ENCODE peak calls at places on chromosomes 12 and 14, in five cellular contexts. L, R, Y, X and V are unnamed samples.

GRCh38 chr12:6615802-6616201 is 8.6 kb upstream of the CHD4 start:
- DNase-seq in Y (no peak), L (no peak), X (no peak), R (no peak), V (no peak)

GRCh38 chr14:100783630-100784321 is 42.1 kb upstream of the MEG3 start:
- DNase-seq in R (no peak), Y (no peak), X (no peak), L (no peak), V (no peak)

GRCh38 chr12:32561931-32562341 is 117.2 kb upstream of the DNM1L start:
- DNase-seq in X (no peak), Y (no peak), L (no peak), R (no peak), V (no peak)

GRCh38 chr12:51851408-51852097 is 3.0 kb upstream of the FIGNL2 start:
- DNase-seq in L (no peak), X (no peak), R (no peak), Y (no peak), V (no peak)

GRCh38 chr12:95805864-95806669 is 15.5 kb upstream of the NTN4 start:
- DNase-seq in X (no peak), R (peak), L (no peak), Y (no peak), V (no peak)

GRCh38 chr12:45122776-45123380 is 72.0 kb upstream of the DBX2 start:
- DNase-seq in L (no peak), Y (no peak), X (no peak), R (peak), V (no peak)

GRCh38 chr12:104669851-104670337 is 213.1 kb downstream of the CHST11 start:
- DNase-seq in Y (no peak), R (no peak), X (peak), L (peak), V (peak)

GRCh38 chr12:62594771-62595170 is 128.1 kb downstream of the MON2 start:
- DNase-seq in L (no peak), X (no peak), R (no peak), Y (no peak), V (no peak)

GRCh38 chr12:6067152-6067916 is 57.1 kb downstream of the VWF start:
- DNase-seq in L (no peak), X (no peak), R (peak), Y (peak), V (no peak)